ENCODE peak calls at places on chromosomes 11 and 22, in ten cellular contexts. O is epithelial cell of esophagus; B is thyroid gland; E is kidney; L is Peyer's patch; U is GM06990; S is AG09309; Z is naive thymus-derived CD4-positive, alpha-beta T cell; F is transverse colon; J is SK-N-SH. Q is an unnamed sample.

GRCh38 chr11:132032555-132032954 is 662.1 kb downstream of the NTM start:
- DNase-seq in U (no peak), Z (no peak), S (peak), F (no peak), E (no peak), L (no peak), J (no peak), B (no peak), O (peak), Q (no peak)

GRCh38 chr11:61700221-61700620 is 20.0 kb downstream of the DAGLA start:
- DNase-seq in O (peak), L (peak), F (peak), J (no peak), E (peak), U (no peak), S (no peak), Z (no peak), B (no peak), Q (no peak)

GRCh38 chr11:128244896-128245295 is 342.5 kb downstream of the ETS1 start:
- DNase-seq in B (no peak), U (no peak), S (no peak), Z (no peak), E (no peak), L (no peak), F (no peak), J (no peak), O (peak), Q (no peak)

GRCh38 chr11:28133146-28133545 is 25.0 kb downstream of the METTL15 start:
- DNase-seq in L (no peak), F (no peak), E (no peak), S (no peak), B (no peak), J (no peak), Z (no peak), O (no peak), U (no peak), Q (no peak)

GRCh38 chr11:3203221-3204043 is 15.2 kb downstream of the MRGPRG start:
- DNase-seq in L (peak), U (no peak), F (no peak), S (no peak), E (peak), J (peak), Z (no peak), B (peak), O (peak), Q (no peak)

GRCh38 chr11:13495929-13496328 is at the start of gene PTH:
- DNase-seq in O (no peak), Z (no peak), E (no peak), U (no peak), F (no peak), S (no peak), B (no peak), J (no peak), L (no peak), Q (no peak)

GRCh38 chr22:32331918-32332725 is 25.5 kb upstream of the RFPL3 start:
- DNase-seq in U (no peak), S (no peak), Z (no peak), B (no peak), E (peak), F (peak), O (no peak), L (peak), J (no peak), Q (no peak)

GRCh38 chr22:43272869-43273318 is 70.3 kb downstream of the SCUBE1 start:
- DNase-seq in U (no peak), J (no peak), Z (no peak), S (no peak), E (no peak), L (no peak), B (no peak), O (no peak), F (no peak), Q (peak)

GRCh38 chr11:14148653-14149273 is 186.2 kb downstream of the SPON1 start:
- DNase-seq in O (peak), J (no peak), F (no peak), S (peak), L (no peak), E (no peak), B (no peak), Z (no peak), U (no peak), Q (peak)

GRCh38 chr11:72631806-72632731 is 42.2 kb downstream of the PDE2A start:
- DNase-seq in S (no peak), L (no peak), B (peak), E (peak), O (no peak), Z (no peak), J (peak), U (no peak), F (no peak), Q (no peak)

GRCh38 chr22:48171294-48171693 is 1408.8 kb downstream of the TBC1D22A start:
- DNase-seq in S (no peak), L (no peak), U (no peak), O (no peak), F (no peak), B (no peak), E (no peak), J (no peak), Z (no peak), Q (no peak)

GRCh38 chr11:32434116-32434386 is 1.3 kb downstream of the WT1 start:
- DNase-seq in L (no peak), J (no peak), S (no peak), F (no peak), U (no peak), B (no peak), O (no peak), E (no peak), Z (no peak), Q (no peak)

GRCh38 chr11:65316311-65316978 is 1.8 kb downstream of the CDC42EP2 start:
- DNase-seq in J (no peak), B (no peak), S (peak), F (peak), Z (no peak), E (no peak), O (peak), L (no peak), U (no peak), Q (no peak)
- H3K4me3 ChIP-seq in J (peak), B (no peak), S (peak), F (peak), Z (no peak), E (peak), O (peak), L (peak), U (no peak), Q (no peak)

DNA sequence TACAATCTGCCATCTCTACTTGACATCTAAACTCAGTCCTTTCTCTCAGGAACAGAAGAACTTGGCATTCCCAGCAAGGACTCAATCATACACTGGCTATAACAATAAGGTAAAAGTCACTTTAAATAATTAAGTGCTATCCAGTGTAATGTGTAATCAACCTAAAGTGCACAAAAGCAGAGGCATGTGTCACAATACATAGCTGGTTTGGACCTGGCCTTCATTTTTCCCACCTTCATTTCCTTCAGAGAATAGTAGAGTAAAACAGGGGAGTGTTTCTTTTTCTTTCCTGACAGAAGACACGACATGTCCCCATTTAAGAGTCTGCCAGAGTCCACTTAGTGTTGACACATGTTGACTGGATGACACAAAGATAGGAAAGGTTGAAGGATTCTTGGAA is 634.0 kb downstream of the LRRC4C start:
- DNase-seq in S (no peak), J (no peak), E (no peak), L (no peak), Z (no peak), U (no peak), B (no peak), O (no peak), F (no peak), Q (no peak)
- H3K4me3 ChIP-seq in S (no peak), J (no peak), E (no peak), L (no peak), Z (no peak), U (no peak), B (no peak), O (no peak), F (no peak), Q (no peak)

GRCh38 chr11:126281666-126282175 is 1.2 kb upstream of the TIRAP start:
- DNase-seq in J (no peak), F (no peak), S (no peak), U (no peak), E (no peak), Z (no peak), L (no peak), O (no peak), B (no peak), Q (no peak)
- H3K4me3 ChIP-seq in J (no peak), F (no peak), S (no peak), U (no peak), E (peak), Z (peak), L (no peak), O (no peak), B (no peak), Q (no peak)

GRCh38 chr22:37604074-37604473 is 4.6 kb upstream of the GGA1 start:
- DNase-seq in F (no peak), J (no peak), O (no peak), S (no peak), U (no peak), B (no peak), Z (no peak), E (no peak), L (no peak), Q (no peak)

GRCh38 chr22:37604875-37605274 is 3.8 kb upstream of the GGA1 start:
- DNase-seq in S (no peak), E (no peak), Z (peak), L (no peak), J (no peak), B (no peak), U (no peak), F (no peak), O (no peak), Q (peak)

GRCh38 chr22:37599161-37599560 is 9.5 kb upstream of the GGA1 start:
- DNase-seq in U (no peak), E (no peak), J (no peak), Z (no peak), B (no peak), L (peak), F (peak), O (peak), S (no peak), Q (no peak)

GRCh38 chr22:37601540-37602442 is 6.8 kb upstream of the GGA1 start:
- DNase-seq in B (peak), J (no peak), U (no peak), F (peak), S (peak), L (peak), Z (no peak), O (peak), E (no peak), Q (peak)

GRCh38 chr22:37601203-37601539 is 7.5 kb upstream of the GGA1 start:
- DNase-seq in F (no peak), J (no peak), E (no peak), S (no peak), U (no peak), B (no peak), Z (no peak), O (no peak), L (no peak), Q (no peak)
- H3K4me3 ChIP-seq in F (no peak), J (no peak), E (no peak), S (no peak), U (no peak), B (no peak), Z (no peak), O (no peak), L (peak), Q (no peak)

GRCh38 chr11:126114486-126115252 is 52.0 kb upstream of the CDON start:
- DNase-seq in E (no peak), O (no peak), J (peak), U (no peak), Z (no peak), S (no peak), B (no peak), L (no peak), F (no peak), Q (no peak)
- H3K4me3 ChIP-seq in E (no peak), O (no peak), J (no peak), U (no peak), Z (no peak), S (no peak), B (no peak), L (no peak), F (no peak), Q (no peak)

GRCh38 chr22:26433805-26434204 is 4.7 kb downstream of the ASPHD2 start:
- DNase-seq in U (no peak), O (no peak), F (no peak), J (no peak), L (no peak), E (no peak), Z (no peak), B (no peak), S (no peak), Q (no peak)

GRCh38 chr22:26431151-26431995 is 2.3 kb downstream of the ASPHD2 start:
- DNase-seq in B (no peak), F (no peak), O (no peak), L (no peak), Z (no peak), U (no peak), J (no peak), S (no peak), E (no peak), Q (peak)

GRCh38 chr22:26430600-26430999 is 1.5 kb downstream of the ASPHD2 start:
- DNase-seq in O (no peak), U (no peak), L (no peak), J (no peak), B (no peak), E (no peak), F (no peak), S (no peak), Z (no peak), Q (peak)

GRCh38 chr22:26435327-26436093 is 6.5 kb downstream of the ASPHD2 start:
- DNase-seq in S (no peak), Z (no peak), J (no peak), F (no peak), U (no peak), B (no peak), E (no peak), O (no peak), L (no peak), Q (no peak)

GRCh38 chr22:26432619-26433311 is 3.7 kb downstream of the ASPHD2 start:
- DNase-seq in Z (no peak), B (no peak), O (no peak), E (no peak), U (peak), J (no peak), F (no peak), L (no peak), S (no peak), Q (peak)
- H3K4me3 ChIP-seq in Z (no peak), B (no peak), O (no peak), E (no peak), U (no peak), J (no peak), F (no peak), L (no peak), S (no peak), Q (no peak)

GRCh38 chr11:35523861-35524260 is 1.6 kb downstream of the PAMR1 start:
- DNase-seq in J (no peak), O (no peak), S (no peak), F (no peak), E (no peak), L (no peak), U (no peak), Z (no peak), B (no peak), Q (no peak)
- H3K4me3 ChIP-seq in J (no peak), O (no peak), S (peak), F (no peak), E (no peak), L (peak), U (no peak), Z (no peak), B (no peak), Q (no peak)

GRCh38 chr11:43619863-43620505 is 60.6 kb upstream of the HSD17B12 start:
- DNase-seq in L (no peak), U (no peak), B (no peak), J (no peak), F (no peak), E (no peak), S (no peak), O (no peak), Z (no peak), Q (no peak)

GRCh38 chr11:43614214-43614613 is 66.3 kb upstream of the HSD17B12 start:
- DNase-seq in B (no peak), L (no peak), J (no peak), E (no peak), Z (no peak), U (no peak), F (no peak), O (no peak), S (no peak), Q (no peak)
- H3K4me3 ChIP-seq in B (no peak), L (no peak), J (no peak), E (no peak), Z (no peak), U (no peak), F (no peak), O (no peak), S (no peak), Q (no peak)

Q was measured in GM12865.